ENCODE peak calls at places on chromosomes 2 and 18, in five cellular contexts. H is endothelial cell, I is lower lobe of right lung, E is body of pancreas, V is psoas muscle. L is an unnamed sample.

GRCh38 chr2:119236796-119237195 is 13.2 kb downstream of the STEAP3 start:
- DNase-seq in H (no peak), I (no peak), E (no peak), V (no peak), L (no peak)

GRCh38 chr2:165015052-165015642 is 59.8 kb upstream of the SLC38A11 start:
- DNase-seq in H (peak), I (peak), E (peak), V (peak), L (peak)

GRCh38 chr2:198476007-198476406 is 671.6 kb downstream of the PLCL1 start:
- DNase-seq in H (no peak), I (no peak), E (no peak), V (no peak), L (no peak)

GRCh38 chr2:237617305-237617982 is 9.9 kb upstream of the LRRFIP1 start:
- DNase-seq in H (no peak), I (no peak), E (no peak), V (no peak), L (no peak)

GRCh38 chr18:10519999-10520935 is 5.6 kb upstream of the NAPG start:
- DNase-seq in H (peak), I (peak), E (peak), V (peak), L (peak)

GRCh38 chr2:191838526-191838925 is 8.4 kb downstream of the CAVIN2 start:
- DNase-seq in H (no peak), I (no peak), E (no peak), V (no peak), L (no peak)

GRCh38 chr2:217743980-217744761 is 258.6 kb downstream of the TNS1 start:
- DNase-seq in H (no peak), I (no peak), E (no peak), V (peak), L (no peak)

GRCh38 chr18:33264566-33264965 is 176.0 kb downstream of the CCDC178 start:
- DNase-seq in H (no peak), I (no peak), E (no peak), V (no peak), L (no peak)

GRCh38 chr18:7821784-7822183 is 254.7 kb downstream of the PTPRM start:
- DNase-seq in H (no peak), I (no peak), E (no peak), V (no peak), L (no peak)

GRCh38 chr18:55401638-55402191 is 186.3 kb downstream of the TCF4 start:
- DNase-seq in H (peak), I (no peak), E (peak), V (no peak), L (no peak)

GRCh38 chr2:127511917-127512316 is 14.4 kb downstream of the IWS1 start:
- DNase-seq in H (no peak), I (no peak), E (no peak), V (no peak), L (no peak)

GRCh38 chr2:40367032-40367431 is 84.9 kb downstream of the SLC8A1 start:
- DNase-seq in H (no peak), I (no peak), E (no peak), V (no peak), L (no peak)

GRCh38 chr2:199409705-199410104 is 48.0 kb downstream of the SATB2 start:
- DNase-seq in H (no peak), I (no peak), E (no peak), V (no peak), L (no peak)

GRCh38 chr2:240792658-240793312 is 27.2 kb downstream of the KIF1A start:
- DNase-seq in H (no peak), I (no peak), E (no peak), V (no peak), L (peak)

GRCh38 chr2:222976521-222977076 is 75.4 kb upstream of the KCNE4 start:
- DNase-seq in H (no peak), I (no peak), E (no peak), V (no peak), L (no peak)

GRCh38 chr2:143282684-143283083 is 153.5 kb downstream of the ARHGAP15 start:
- DNase-seq in H (peak), I (no peak), E (no peak), V (no peak), L (no peak)

GRCh38 chr2:178237488-178238143 is 43.3 kb downstream of the OSBPL6 start:
- DNase-seq in H (no peak), I (no peak), E (no peak), V (no peak), L (no peak)

GRCh38 chr2:86105969-86106945 is at the start of gene PTCD3:
- DNase-seq in H (peak), I (peak), E (peak), V (peak), L (peak)

GRCh38 chr2:55133467-55134315 is 83.4 kb upstream of the RTN4 start:
- DNase-seq in H (no peak), I (no peak), E (peak), V (no peak), L (no peak)

GRCh38 chr18:9441061-9441460 is 34.3 kb upstream of the RALBP1 start:
- DNase-seq in H (no peak), I (no peak), E (no peak), V (no peak), L (no peak)

GRCh38 chr18:23523429-23524212 is 20.3 kb downstream of the RMC1 start:
- DNase-seq in H (no peak), I (no peak), E (no peak), V (no peak), L (no peak)

GRCh38 chr2:237673130-237673921 is 45.9 kb downstream of the LRRFIP1 start:
- DNase-seq in H (peak), I (peak), E (peak), V (peak), L (peak)

GRCh38 chr2:47339745-47340541 is 63.0 kb upstream of the MSH2 start:
- DNase-seq in H (no peak), I (no peak), E (peak), V (no peak), L (no peak)

GRCh38 chr2:150060341-150060740 is 427.1 kb downstream of the RND3 start:
- DNase-seq in H (no peak), I (no peak), E (no peak), V (no peak), L (no peak)

GRCh38 chr2:24818721-24819167 is 25.5 kb downstream of the CENPO start:
- DNase-seq in H (no peak), I (no peak), E (peak), V (peak), L (peak)

GRCh38 chr18:53941601-53942335 is 282.7 kb downstream of the MBD2 start:
- DNase-seq in H (no peak), I (no peak), E (no peak), V (no peak), L (no peak)

GRCh38 chr18:3175195-3175758 is 44.5 kb downstream of the MYOM1 start:
- DNase-seq in H (no peak), I (no peak), E (no peak), V (no peak), L (no peak)

GRCh38 chr18:28961669-28962228 is 784.8 kb upstream of the CDH2 start:
- DNase-seq in H (peak), I (no peak), E (no peak), V (no peak), L (no peak)

GRCh38 chr18:48676346-48676745 is 137.5 kb downstream of the CTIF start:
- DNase-seq in H (no peak), I (no peak), E (no peak), V (no peak), L (peak)

GRCh38 chr2:120176526-120176925 is 46.7 kb downstream of the TMEM185B start:
- DNase-seq in H (no peak), I (no peak), E (no peak), V (no peak), L (no peak)

GRCh38 chr18:58983260-58983659 is 118.6 kb downstream of the ZNF532 start:
- DNase-seq in H (no peak), I (no peak), E (no peak), V (no peak), L (no peak)

GRCh38 chr18:13003466-13003896 is 12.3 kb downstream of the CEP192 start:
- DNase-seq in H (peak), I (no peak), E (peak), V (no peak), L (no peak)
- TF ChIP-seq CTCF in H (peak), I (peak), E (no peak), V (no peak), L (peak)

DNA sequence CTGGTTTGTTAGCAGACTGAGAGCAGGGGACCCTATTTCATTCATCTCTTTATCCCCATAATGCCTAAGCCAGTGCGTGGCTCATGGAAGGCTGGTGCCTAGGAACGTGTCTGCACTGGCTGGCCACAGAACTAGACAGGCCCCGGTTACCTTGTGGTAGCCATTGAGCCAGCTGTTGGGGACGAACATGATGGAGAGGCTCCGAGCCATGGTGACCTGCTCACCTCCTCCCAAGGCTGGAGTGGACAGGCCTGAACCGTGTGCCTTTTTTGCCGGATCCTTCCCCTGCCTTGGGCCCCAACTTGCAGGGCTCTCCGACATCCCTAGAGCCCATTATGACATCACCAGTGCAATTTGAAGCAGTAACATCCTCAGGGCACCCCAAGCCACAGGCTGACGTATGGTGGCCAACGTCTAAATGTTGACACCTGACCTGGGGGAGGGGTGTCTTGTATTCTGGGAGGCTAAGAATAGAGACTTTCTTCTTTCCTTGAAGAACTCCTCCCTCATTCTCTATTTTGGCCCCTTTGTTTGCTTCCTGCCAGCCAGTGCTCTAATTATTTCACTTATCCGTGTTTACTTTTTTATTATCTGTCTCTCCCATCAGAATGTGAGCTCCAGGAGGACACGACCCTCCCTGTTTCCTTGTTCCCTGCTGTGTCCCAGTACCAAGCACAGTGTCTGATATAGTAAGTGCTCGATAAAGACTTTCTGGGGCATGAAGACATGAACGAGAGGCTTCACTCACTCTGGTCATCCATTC is 12.2 kb upstream of the DNPEP start:
- DNase-seq in H (no peak), I (no peak), E (no peak), V (no peak), L (no peak)
- TF ChIP-seq CTCF in H (no peak), I (no peak), E (no peak), V (no peak), L (no peak)

GRCh38 chr2:159118859-159119510 is 150.5 kb downstream of the TANC1 start:
- DNase-seq in H (no peak), I (no peak), E (no peak), V (no peak), L (no peak)
- TF ChIP-seq CTCF in H (peak), I (peak), E (no peak), V (peak), L (no peak)

GRCh38 chr2:105748564-105748963 is 3.9 kb downstream of the NCK2 start:
- DNase-seq in H (no peak), I (no peak), E (no peak), V (no peak), L (no peak)
- TF ChIP-seq CTCF in H (no peak), I (no peak), E (no peak), V (no peak), L (no peak)

GRCh38 chr2:10038716-10039115 is 4.6 kb upstream of the KLF11 start:
- DNase-seq in H (no peak), I (peak), E (no peak), V (peak), L (no peak)
- TF ChIP-seq CTCF in H (no peak), I (no peak), E (no peak), V (no peak), L (no peak)

GRCh38 chr2:227192491-227192890 is 28.1 kb downstream of the COL4A3 start:
- DNase-seq in H (no peak), I (no peak), E (no peak), V (no peak), L (no peak)

GRCh38 chr2:227188292-227188691 is 23.9 kb downstream of the COL4A3 start:
- DNase-seq in H (no peak), I (no peak), E (peak), V (no peak), L (no peak)

GRCh38 chr2:227194219-227194618 is 29.8 kb downstream of the COL4A3 start:
- DNase-seq in H (no peak), I (no peak), E (no peak), V (no peak), L (no peak)

GRCh38 chr2:227186751-227187150 is 22.3 kb downstream of the COL4A3 start:
- DNase-seq in H (no peak), I (no peak), E (no peak), V (no peak), L (no peak)

DNA sequence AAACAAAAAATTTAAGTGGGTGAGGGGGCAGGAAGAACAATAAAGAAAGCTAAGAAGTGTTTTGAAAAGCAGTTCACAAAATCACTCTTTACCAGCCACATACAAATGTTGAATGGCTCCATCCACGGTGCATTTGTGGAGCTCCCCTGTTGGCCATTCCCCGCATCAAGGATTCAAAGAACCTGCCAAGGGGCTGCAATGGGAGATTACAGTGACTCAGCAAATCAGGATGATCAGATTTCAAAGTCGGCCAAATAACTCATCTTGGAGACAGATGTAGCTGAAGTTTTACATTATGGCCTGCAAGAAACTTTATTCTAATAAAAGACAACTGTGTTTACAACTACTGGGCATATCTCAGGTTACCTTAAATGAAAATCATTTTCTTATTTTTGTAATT is 26.9 kb downstream of the COL4A3 start:
- DNase-seq in H (no peak), I (no peak), E (no peak), V (peak), L (no peak)
- TF ChIP-seq CTCF in H (no peak), I (no peak), E (no peak), V (peak), L (no peak)

GRCh38 chr2:153477641-153478288 is 797 bp downstream of the RPRM start:
- DNase-seq in H (peak), I (no peak), E (no peak), V (no peak), L (no peak)

GRCh38 chr2:153479527-153479926 is 965 bp upstream of the RPRM start:
- DNase-seq in H (no peak), I (no peak), E (no peak), V (no peak), L (no peak)

GRCh38 chr2:153478289-153479261 is at the start of gene RPRM:
- DNase-seq in H (peak), I (peak), E (peak), V (peak), L (peak)

GRCh38 chr2:153476491-153477095 is 2.0 kb downstream of the RPRM start:
- DNase-seq in H (no peak), I (no peak), E (no peak), V (no peak), L (no peak)

GRCh38 chr2:153477096-153477555 is 1.4 kb downstream of the RPRM start:
- DNase-seq in H (peak), I (no peak), E (no peak), V (no peak), L (no peak)
- TF ChIP-seq CTCF in H (peak), I (no peak), E (no peak), V (no peak), L (no peak)

GRCh38 chr2:2142350-2142749 is 188.7 kb downstream of the MYT1L start:
- DNase-seq in H (no peak), I (no peak), E (no peak), V (no peak), L (no peak)
- TF ChIP-seq CTCF in H (no peak), I (no peak), E (no peak), V (no peak), L (no peak)

GRCh38 chr2:204003276-204003985 is 66.9 kb downstream of the ICOS start:
- DNase-seq in H (no peak), I (no peak), E (no peak), V (no peak), L (no peak)

GRCh38 chr2:204008352-204008751 is 71.8 kb downstream of the ICOS start:
- DNase-seq in H (no peak), I (no peak), E (no peak), V (no peak), L (no peak)

GRCh38 chr2:204005940-204006721 is 69.6 kb downstream of the ICOS start:
- DNase-seq in H (no peak), I (no peak), E (no peak), V (no peak), L (no peak)

GRCh38 chr2:204000446-204000845 is 63.9 kb downstream of the ICOS start:
- DNase-seq in H (no peak), I (no peak), E (no peak), V (no peak), L (no peak)

DNA sequence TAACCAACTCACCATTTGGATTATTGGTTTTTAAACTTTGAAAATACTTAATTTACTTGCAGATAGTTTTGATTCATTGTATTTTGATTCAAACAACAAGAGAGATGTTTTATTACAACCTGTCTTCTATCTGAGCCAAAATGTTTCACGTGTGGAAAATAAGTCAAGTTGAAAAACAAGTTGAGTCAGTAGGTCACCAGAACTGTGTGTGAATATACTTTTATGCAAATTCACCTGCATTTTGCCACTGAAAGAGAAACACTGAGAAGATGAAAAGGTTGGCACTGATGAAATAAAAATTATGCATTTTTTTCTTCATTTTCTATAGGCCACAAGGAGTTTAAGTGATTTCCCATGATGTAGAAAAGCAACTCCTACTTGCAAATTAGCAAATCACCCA is 68.3 kb downstream of the ICOS start:
- DNase-seq in H (no peak), I (no peak), E (no peak), V (no peak), L (no peak)
- TF ChIP-seq CTCF in H (no peak), I (no peak), E (no peak), V (no peak), L (no peak)

DNA sequence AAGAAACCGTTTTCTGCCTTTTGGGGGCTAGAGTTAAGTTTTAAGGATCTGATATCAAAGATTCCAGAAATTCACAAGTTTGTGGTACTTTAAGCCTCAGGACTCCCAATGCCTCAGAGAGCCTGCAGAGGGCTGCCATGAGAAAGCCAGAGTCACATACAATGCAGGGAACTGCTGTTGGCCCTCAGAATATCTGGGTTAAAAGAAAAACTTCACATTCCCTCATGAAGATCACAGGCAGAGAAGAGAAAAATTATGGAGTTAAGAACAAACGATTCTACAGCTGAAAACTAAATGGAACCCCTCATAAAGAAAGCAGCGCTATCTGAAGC is 39.5 kb downstream of the HDAC4 start:
- DNase-seq in H (no peak), I (no peak), E (no peak), V (no peak), L (no peak)
- TF ChIP-seq CTCF in H (no peak), I (no peak), E (no peak), V (no peak), L (no peak)